ENCODE peak calls at places on chromosome 2, in eight cellular contexts. F, I, C, K, T, M, W and N are unnamed samples.

GRCh38 chr2:131426727-131427126 is 49.2 kb upstream of the TUBA3D start:
- DNase-seq in T (no peak), W (no peak), F (no peak), C (no peak), M (no peak), I (no peak), K (no peak), N (no peak)

GRCh38 chr2:59930430-59930829 is 623.0 kb downstream of the BCL11A start:
- DNase-seq in K (no peak), F (no peak), C (no peak), W (no peak), M (no peak), T (no peak), I (no peak), N (no peak)

GRCh38 chr2:200052627-200053026 is 97.2 kb downstream of the MAIP1 start:
- DNase-seq in W (no peak), T (no peak), F (no peak), M (no peak), K (no peak), I (no peak), C (no peak), N (no peak)

GRCh38 chr2:124894199-124894598 is 869.1 kb downstream of the CNTNAP5 start:
- DNase-seq in K (no peak), I (no peak), T (peak; percentile 14), W (no peak), C (no peak), M (no peak), F (peak; percentile 13), N (no peak)

GRCh38 chr2:151976945-151977353 is 121.9 kb downstream of the CACNB4 start:
- DNase-seq in K (no peak), C (no peak), F (no peak), M (no peak), T (no peak), I (no peak), W (no peak), N (no peak)

GRCh38 chr2:26178746-26179436 is 6.0 kb downstream of the GAREM2 start:
- DNase-seq in M (peak; percentile 71), T (no peak), W (no peak), C (no peak), F (peak; percentile 26), I (no peak), K (no peak), N (no peak)

GRCh38 chr2:102187191-102188150 is 648 bp downstream of the IL1RL2 start:
- DNase-seq in T (peak; percentile 59), W (peak; percentile 40), F (peak; percentile 57), M (peak; percentile 83), I (no peak), C (no peak), K (peak; percentile 30), N (peak; percentile 58)

GRCh38 chr2:205274801-205275200 is 407.5 kb upstream of the NRP2 start:
- DNase-seq in I (no peak), M (no peak), C (no peak), W (no peak), K (no peak), F (no peak), T (no peak), N (no peak)

GRCh38 chr2:69945447-69945846 is 16.0 kb downstream of the ASPRV1 start:
- DNase-seq in C (no peak), M (no peak), T (no peak), K (peak; percentile 90), I (no peak), F (peak; percentile 51), W (no peak), N (no peak)

GRCh38 chr2:205505344-205505743 is 177.0 kb upstream of the NRP2 start:
- DNase-seq in C (no peak), T (no peak), M (no peak), K (no peak), F (no peak), I (no peak), W (no peak), N (no peak)

GRCh38 chr2:240458044-240458899 is 22.8 kb downstream of the GPC1 start:
- DNase-seq in F (no peak), C (no peak), W (no peak), K (no peak), M (peak; percentile 61), T (no peak), I (no peak), N (no peak)

GRCh38 chr2:162123806-162124758 is 28.0 kb downstream of the GCG start:
- DNase-seq in I (peak; percentile 41), T (peak; percentile 77), M (no peak), K (peak; percentile 38), W (peak; percentile 83), C (peak; percentile 19), F (peak; percentile 86), N (peak; percentile 81)
- TF ChIP-seq CTCF in I (peak; percentile 48), T (peak; percentile 46), M (peak; percentile 90), K (peak; percentile 59), W (peak; percentile 56), C (peak; percentile 58), F (peak; percentile 53), N (peak; percentile 55)

GRCh38 chr2:9674931-9675330 is 44.1 kb upstream of the YWHAQ start:
- DNase-seq in T (no peak), F (no peak), W (no peak), I (no peak), K (no peak), M (no peak), C (no peak), N (no peak)
- H3K4me3 ChIP-seq in T (no peak overlapping the region), F (no peak overlapping the region), W (no peak overlapping the region), I (no peak overlapping the region), K (no peak overlapping the region), M (no peak overlapping the region), C (no peak overlapping the region), N (no peak overlapping the region)

DNA sequence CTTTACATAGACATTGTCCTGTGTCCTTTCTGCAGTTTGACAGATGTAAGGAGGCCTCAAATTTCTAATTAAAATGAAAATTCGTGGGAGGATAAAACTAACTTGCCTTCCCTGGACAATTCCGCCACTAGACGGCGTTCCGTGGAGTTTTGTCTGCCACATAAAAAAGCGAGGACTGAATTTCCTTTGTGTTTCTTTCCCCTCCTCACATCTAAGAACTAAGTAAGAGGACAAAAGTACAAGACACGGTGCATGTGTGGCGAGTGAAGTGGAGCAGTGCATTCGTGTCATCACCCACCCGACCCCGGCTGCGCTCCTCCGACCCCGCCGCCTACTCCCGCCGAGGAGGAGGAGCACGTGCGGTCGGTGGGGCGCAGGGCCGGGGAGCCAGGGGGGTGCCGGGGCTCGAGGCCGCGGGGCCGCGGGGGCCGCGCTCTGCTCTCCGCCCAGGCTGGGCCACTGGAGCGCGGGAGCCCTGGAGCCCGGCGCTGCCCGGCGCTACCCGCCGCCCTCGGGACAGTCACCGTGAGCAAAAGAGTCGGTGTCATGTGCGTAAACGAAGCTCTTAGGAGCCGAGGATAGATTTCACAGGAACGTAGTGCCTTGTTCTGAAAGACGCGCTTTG is 10.8 kb downstream of the TBR1 start:
- DNase-seq in W (peak; percentile 43), T (peak; percentile 66), K (peak; percentile 21), I (no peak), C (no peak), F (peak; percentile 56), M (no peak), N (peak; percentile 54)
- TF ChIP-seq CTCF in W (peak; percentile 66), T (peak; percentile 86), K (peak; percentile 51), I (no peak), C (peak; percentile 64), F (peak; percentile 70), M (peak; percentile 32), N (peak; percentile 80)

GRCh38 chr2:133568172-133568571 is at the start of gene NCKAP5:
- DNase-seq in W (peak; percentile 59), F (peak; percentile 67), K (peak; percentile 52), I (peak; percentile 44), M (no peak), T (peak; percentile 67), C (no peak), N (peak; percentile 77)
- H3K4me3 ChIP-seq in W (peak within 1 kb of the TSS; percentile 40), F (peak within 1 kb of the TSS; percentile 48), K (no peak within 1 kb of the TSS), I (peak within 1 kb of the TSS; percentile 6), M (peak within 1 kb of the TSS; percentile 58), T (peak within 1 kb of the TSS; percentile 48), C (peak within 1 kb of the TSS; percentile 53), N (peak within 1 kb of the TSS; percentile 52)

GRCh38 chr2:223943135-223943534 is 2.0 kb downstream of the WDFY1 start:
- DNase-seq in K (no peak), W (no peak), I (no peak), C (no peak), M (no peak), T (no peak), F (no peak), N (no peak)

GRCh38 chr2:223943561-223944008 is 1.6 kb downstream of the WDFY1 start:
- DNase-seq in C (no peak), F (peak; percentile 77), T (peak; percentile 38), K (peak; percentile 50), W (peak; percentile 65), I (no peak), M (no peak), N (peak; percentile 63)

GRCh38 chr2:223944166-223944703 is 900 bp downstream of the WDFY1 start:
- DNase-seq in W (no peak), K (peak; percentile 35), F (peak; percentile 41), T (peak; percentile 27), I (peak; percentile 24), M (peak; percentile 68), C (no peak), N (peak; percentile 30)

GRCh38 chr2:223944704-223945531 is at the start of gene WDFY1:
- DNase-seq in F (peak; percentile 86), K (peak; percentile 84), T (peak; percentile 89), W (peak; percentile 82), M (peak; percentile 96), I (peak; percentile 79), C (no peak), N (peak; percentile 92)

DNA sequence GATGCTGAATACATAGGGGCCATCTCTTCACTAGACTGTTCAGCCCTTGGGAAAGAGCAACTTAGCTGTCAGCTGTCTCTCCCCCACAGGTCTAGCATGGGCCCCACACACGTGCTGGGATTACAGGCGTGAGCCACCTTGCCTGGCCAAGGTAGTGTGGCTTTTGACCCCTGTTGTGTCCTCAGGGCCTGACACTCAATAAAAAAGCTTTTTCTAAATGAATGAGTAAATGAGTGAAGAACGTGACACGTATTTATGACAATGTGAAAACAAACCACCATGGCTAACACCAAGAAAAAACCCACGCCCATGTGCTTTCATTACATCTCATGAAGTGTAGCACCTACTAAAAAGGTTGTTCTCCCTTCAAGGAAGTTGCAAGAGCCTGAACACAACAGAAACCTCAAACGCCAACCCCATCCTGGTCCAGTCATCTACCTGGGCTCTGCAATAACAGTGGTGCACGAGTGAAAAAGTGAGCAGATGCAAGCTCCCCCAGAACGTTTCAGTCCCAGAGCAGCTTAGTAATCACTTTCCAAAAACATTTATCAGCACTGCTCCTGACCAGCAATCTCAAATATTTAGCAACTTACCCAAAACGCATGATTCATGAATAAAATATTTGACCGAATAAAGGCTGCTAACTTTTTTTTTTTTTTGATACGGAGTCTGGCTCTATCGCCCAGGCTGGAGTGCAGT is 3.4 kb downstream of the WDFY1 start:
- DNase-seq in W (peak; percentile 94), I (no peak), T (peak; percentile 92), C (no peak), K (peak; percentile 89), M (no peak), F (peak; percentile 91), N (peak; percentile 91)
- TF ChIP-seq CTCF in W (no peak), I (no peak), T (no peak), C (no peak), K (no peak), M (no peak), F (no peak), N (no peak)

DNA sequence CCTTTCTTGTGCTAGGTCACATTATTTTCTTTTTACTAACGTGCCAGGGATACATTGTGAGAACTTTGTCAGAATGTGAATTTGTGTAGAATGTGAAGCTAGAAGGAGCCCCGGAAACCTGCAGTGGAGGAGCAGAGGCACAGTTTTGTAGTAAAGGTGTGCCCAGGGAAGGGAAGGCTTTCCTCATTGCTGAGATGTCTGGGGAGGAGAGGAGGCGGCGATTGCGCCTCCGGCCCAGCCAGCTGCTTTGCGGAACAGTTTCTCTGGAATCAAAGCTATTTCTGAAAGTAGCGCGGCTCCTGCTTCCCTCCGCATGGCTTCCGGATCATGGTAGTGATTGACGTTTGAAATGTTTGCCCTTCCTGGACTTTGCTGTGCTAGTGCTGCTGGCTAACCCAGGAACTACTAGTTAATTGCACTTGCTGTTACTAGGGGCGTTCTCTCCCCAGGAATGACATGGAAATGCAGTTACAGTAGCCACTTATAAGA is 83.1 kb upstream of the RBM44 start:
- DNase-seq in M (no peak), K (no peak), F (no peak), W (no peak), T (no peak), I (no peak), C (no peak), N (no peak)
- H3K4me3 ChIP-seq in M (peak overlapping the region; percentile 32), K (no peak overlapping the region), F (no peak overlapping the region), W (no peak overlapping the region), T (no peak overlapping the region), I (no peak overlapping the region), C (peak overlapping the region; percentile 43), N (no peak overlapping the region)